ENCODE peak calls at places on chromosomes 16 and 17, in eight cellular contexts. D, W, E, R, Q, H, V and C are unnamed samples.

GRCh38 chr17:51610834-51611233 is 350.5 kb downstream of the UTP18 start:
- DNase-seq in D (no peak), W (no peak), E (no peak), R (no peak), Q (no peak), H (no peak), V (no peak), C (no peak)

GRCh38 chr17:78409191-78409621 is 30.8 kb downstream of the PGS1 start:
- DNase-seq in D (no peak), W (no peak), E (peak), R (no peak), Q (peak), H (no peak), V (no peak), C (peak)

GRCh38 chr17:64625541-64625940 is 36.6 kb downstream of the SMURF2 start:
- DNase-seq in D (no peak), W (no peak), E (no peak), R (no peak), Q (no peak), H (no peak), V (no peak), C (no peak)

GRCh38 chr16:73350707-73351452 is 303.0 kb upstream of the ZFHX3 start:
- DNase-seq in D (no peak), W (no peak), E (peak), R (no peak), Q (no peak), H (no peak), V (no peak), C (no peak)

GRCh38 chr16:73713817-73714495 is 582.7 kb upstream of the PSMD7 start:
- DNase-seq in D (no peak), W (no peak), E (no peak), R (no peak), Q (peak), H (no peak), V (no peak), C (no peak)

GRCh38 chr16:53775106-53775820 is 71.3 kb downstream of the FTO start:
- DNase-seq in D (no peak), W (no peak), E (no peak), R (no peak), Q (no peak), H (peak), V (no peak), C (no peak)

GRCh38 chr17:19384723-19385391 is 2.1 kb downstream of the MFAP4 start:
- DNase-seq in D (no peak), W (peak), E (peak), R (no peak), Q (peak), H (no peak), V (no peak), C (no peak)

GRCh38 chr17:63222655-63223054 is 223.5 kb downstream of the CYB561 start:
- DNase-seq in D (no peak), W (no peak), E (no peak), R (no peak), Q (peak), H (no peak), V (no peak), C (no peak)

GRCh38 chr17:50256826-50257573 is 17.3 kb upstream of the TMEM92 start:
- DNase-seq in D (no peak), W (no peak), E (no peak), R (no peak), Q (no peak), H (no peak), V (no peak), C (no peak)

GRCh38 chr17:81842725-81843504 is 8.1 kb upstream of the PPP1R27 start:
- DNase-seq in D (no peak), W (no peak), E (peak), R (no peak), Q (no peak), H (no peak), V (peak), C (no peak)

GRCh38 chr16:49635009-49635350 is 220.9 kb downstream of the ZNF423 start:
- DNase-seq in D (no peak), W (no peak), E (no peak), R (no peak), Q (no peak), H (no peak), V (peak), C (no peak)

GRCh38 chr16:48246066-48246465 is 1.3 kb downstream of the ABCC11 start:
- DNase-seq in D (no peak), W (no peak), E (no peak), R (no peak), Q (no peak), H (no peak), V (no peak), C (no peak)

GRCh38 chr17:16215273-16215964 is at the start of gene NCOR1:
- DNase-seq in D (peak), W (peak), E (peak), R (peak), Q (peak), H (peak), V (peak), C (peak)
- TF ChIP-seq CTCF in D (no peak), W (peak), E (peak), R (no peak), Q (peak), H (peak), V (peak), C (no peak)

GRCh38 chr16:3444032-3444388 is 530 bp downstream of the NAA60 start:
- DNase-seq in D (no peak), W (no peak), E (no peak), R (no peak), Q (peak), H (no peak), V (no peak), C (no peak)
- TF ChIP-seq CTCF in D (no peak), W (no peak), E (no peak), R (no peak), Q (no peak), H (no peak), V (peak), C (no peak)

DNA sequence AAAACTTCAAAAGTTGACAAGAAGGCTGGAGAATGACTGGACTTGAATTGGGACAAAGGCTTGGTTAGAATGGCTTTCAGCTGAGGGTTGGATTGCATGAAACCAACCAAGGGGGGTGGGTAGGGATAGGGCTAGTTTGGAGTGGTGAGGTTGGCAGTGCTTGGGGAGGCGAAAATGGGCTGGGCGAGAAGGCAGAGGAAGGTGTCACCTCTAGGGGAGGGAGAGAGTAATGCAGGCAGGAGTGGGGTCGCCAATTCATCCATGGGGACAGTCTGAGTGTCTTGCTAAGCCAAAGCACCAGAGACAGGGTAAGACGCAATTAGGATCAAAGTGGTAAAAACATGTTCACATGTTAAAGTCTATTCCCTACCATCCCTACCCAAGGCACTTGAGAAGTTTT is 6.2 kb upstream of the DNAH2 start:
- DNase-seq in D (no peak), W (no peak), E (no peak), R (no peak), Q (no peak), H (no peak), V (no peak), C (no peak)
- TF ChIP-seq CTCF in D (no peak), W (no peak), E (no peak), R (no peak), Q (peak), H (no peak), V (peak), C (no peak)

DNA sequence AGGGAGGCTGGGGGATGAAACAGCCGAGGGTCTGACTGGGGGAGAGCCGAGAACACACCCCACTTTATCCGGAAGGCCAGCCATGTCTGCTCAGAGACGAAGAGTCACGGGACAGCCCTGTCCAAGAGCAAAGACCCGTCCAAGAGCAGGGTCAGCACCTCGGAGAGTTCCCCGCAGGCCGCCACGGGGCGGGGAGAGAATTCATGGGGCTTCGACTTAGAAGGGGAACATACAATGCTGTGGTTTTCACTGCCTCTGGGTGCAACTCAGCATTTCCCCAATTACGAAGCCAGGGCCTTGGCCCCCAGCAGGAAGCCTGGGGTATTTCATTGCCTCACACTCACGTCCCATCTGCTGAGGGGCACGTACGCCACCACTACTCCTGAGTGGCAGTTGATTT is 59.3 kb downstream of the JPH3 start:
- DNase-seq in D (peak), W (no peak), E (no peak), R (no peak), Q (peak), H (peak), V (peak), C (no peak)
- TF ChIP-seq CTCF in D (no peak), W (no peak), E (no peak), R (no peak), Q (no peak), H (no peak), V (no peak), C (no peak)

GRCh38 chr17:72566671-72567484 is 446.1 kb downstream of the SOX9 start:
- DNase-seq in D (no peak), W (no peak), E (no peak), R (no peak), Q (no peak), H (no peak), V (no peak), C (no peak)
- TF ChIP-seq CTCF in D (no peak), W (no peak), E (no peak), R (no peak), Q (no peak), H (no peak), V (no peak), C (no peak)

DNA sequence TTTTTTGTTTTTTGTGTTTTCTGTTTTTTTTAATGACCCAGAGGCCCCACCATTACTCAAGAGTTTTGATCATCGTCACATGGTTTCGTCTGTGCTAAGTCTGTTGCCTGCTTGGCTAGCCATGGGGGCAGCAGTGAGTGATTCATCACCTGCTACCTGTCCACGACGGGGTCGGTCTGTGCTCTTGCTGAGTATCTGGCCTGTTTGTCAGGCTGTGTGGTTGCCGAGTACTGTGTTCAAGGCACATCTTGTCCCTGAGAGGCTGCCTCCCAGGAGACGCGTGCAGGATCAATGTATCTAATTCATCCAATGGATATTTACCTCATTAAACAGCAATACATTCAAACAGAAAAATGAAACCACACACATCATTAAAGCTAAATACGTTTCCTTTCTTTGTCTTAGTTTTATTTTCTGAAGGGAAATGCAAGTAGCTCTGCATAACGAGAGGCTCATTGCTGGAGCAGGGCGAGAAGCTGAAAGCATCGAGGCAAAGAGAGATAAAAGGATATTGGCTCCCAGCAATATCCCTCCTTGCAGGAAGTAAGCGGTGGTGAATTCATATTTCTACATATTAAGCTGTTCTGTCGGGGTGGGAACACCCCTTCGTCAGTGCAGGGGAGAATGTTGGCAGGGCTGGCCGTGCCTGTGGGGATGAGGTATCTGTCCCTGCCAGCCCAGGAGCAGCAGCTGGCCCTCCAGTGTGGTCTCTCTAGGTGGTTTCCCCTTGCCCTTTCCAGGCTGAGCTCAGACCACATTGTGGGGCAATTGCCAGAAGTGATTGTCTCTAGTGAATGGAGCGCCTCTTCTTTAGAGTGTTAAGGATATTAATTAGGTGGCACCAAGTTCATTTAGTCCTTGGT is 166.2 kb upstream of the ASIC2 start:
- DNase-seq in D (no peak), W (no peak), E (no peak), R (no peak), Q (no peak), H (no peak), V (no peak), C (no peak)
- TF ChIP-seq CTCF in D (no peak), W (no peak), E (no peak), R (no peak), Q (no peak), H (no peak), V (no peak), C (no peak)

GRCh38 chr16:1780677-1781072 is 1.7 kb downstream of the SPSB3 start:
- DNase-seq in D (no peak), W (no peak), E (no peak), R (no peak), Q (no peak), H (no peak), V (no peak), C (no peak)

GRCh38 chr16:1779741-1780676 is 2.4 kb downstream of the SPSB3 start:
- DNase-seq in D (no peak), W (no peak), E (peak), R (no peak), Q (no peak), H (no peak), V (no peak), C (no peak)

GRCh38 chr16:1778200-1779179 is 3.9 kb downstream of the SPSB3 start:
- DNase-seq in D (no peak), W (no peak), E (peak), R (no peak), Q (no peak), H (no peak), V (no peak), C (no peak)

GRCh38 chr16:1777375-1778199 is 4.7 kb upstream of the MRPS34 start:
- DNase-seq in D (no peak), W (no peak), E (peak), R (no peak), Q (no peak), H (no peak), V (no peak), C (no peak)

GRCh38 chr16:1779234-1779701 is 3.1 kb downstream of the SPSB3 start:
- DNase-seq in D (no peak), W (no peak), E (peak), R (no peak), Q (no peak), H (no peak), V (no peak), C (no peak)
- TF ChIP-seq CTCF in D (no peak), W (no peak), E (no peak), R (no peak), Q (no peak), H (no peak), V (no peak), C (no peak)

GRCh38 chr16:71442041-71442440 is at the start of gene TLE7:
- DNase-seq in D (no peak), W (no peak), E (no peak), R (no peak), Q (no peak), H (no peak), V (peak), C (no peak)

GRCh38 chr16:71439531-71439930 is 2.3 kb downstream of the TLE7 start:
- DNase-seq in D (no peak), W (no peak), E (no peak), R (no peak), Q (no peak), H (no peak), V (no peak), C (no peak)

GRCh38 chr16:71443714-71444113 is 1.9 kb upstream of the TLE7 start:
- DNase-seq in D (no peak), W (no peak), E (no peak), R (no peak), Q (no peak), H (no peak), V (peak), C (no peak)

GRCh38 chr16:71441348-71441781 is 489 bp downstream of the TLE7 start:
- DNase-seq in D (peak), W (no peak), E (no peak), R (no peak), Q (no peak), H (peak), V (no peak), C (no peak)

DNA sequence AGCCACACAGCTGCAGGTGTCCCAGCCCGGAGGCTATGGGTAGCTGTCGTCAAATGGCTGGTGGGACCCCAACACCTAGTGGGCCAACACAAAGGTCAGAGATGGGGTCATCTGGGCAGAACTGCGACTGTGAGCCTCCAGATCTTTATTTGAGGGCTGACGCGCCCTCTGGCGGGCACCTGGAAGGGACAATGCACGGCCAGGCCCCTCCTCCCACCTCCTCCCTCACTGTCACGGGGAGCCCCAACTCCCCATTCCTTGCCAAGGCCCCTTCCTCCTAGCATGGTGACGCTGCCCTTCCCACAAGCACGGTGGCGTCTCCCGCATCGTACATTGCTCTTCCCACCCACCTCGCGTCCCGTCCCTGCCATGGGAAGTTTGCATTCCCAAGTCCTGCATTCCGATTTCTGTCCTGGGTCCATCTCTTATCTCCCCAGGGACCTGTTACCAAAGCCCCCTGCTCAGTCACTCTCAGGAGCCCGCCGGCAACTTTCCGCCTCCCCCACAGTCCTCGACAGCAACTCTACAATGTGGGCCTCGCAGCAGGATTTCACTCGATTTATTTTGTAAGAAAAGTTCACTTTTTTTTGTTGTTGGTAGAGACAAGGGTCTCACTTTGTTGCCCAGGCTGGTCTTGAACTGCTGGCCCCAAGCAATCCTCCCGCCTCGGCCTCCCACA is 1.0 kb downstream of the TLE7 start:
- DNase-seq in D (no peak), W (no peak), E (no peak), R (no peak), Q (no peak), H (no peak), V (no peak), C (no peak)
- TF ChIP-seq CTCF in D (no peak), W (no peak), E (no peak), R (no peak), Q (no peak), H (no peak), V (no peak), C (peak)

GRCh38 chr17:17706140-17707060 is 25.1 kb downstream of the RAI1 start:
- DNase-seq in D (no peak), W (no peak), E (peak), R (no peak), Q (no peak), H (no peak), V (no peak), C (no peak)
- TF ChIP-seq CTCF in D (no peak), W (no peak), E (no peak), R (no peak), Q (no peak), H (no peak), V (peak), C (no peak)

DNA sequence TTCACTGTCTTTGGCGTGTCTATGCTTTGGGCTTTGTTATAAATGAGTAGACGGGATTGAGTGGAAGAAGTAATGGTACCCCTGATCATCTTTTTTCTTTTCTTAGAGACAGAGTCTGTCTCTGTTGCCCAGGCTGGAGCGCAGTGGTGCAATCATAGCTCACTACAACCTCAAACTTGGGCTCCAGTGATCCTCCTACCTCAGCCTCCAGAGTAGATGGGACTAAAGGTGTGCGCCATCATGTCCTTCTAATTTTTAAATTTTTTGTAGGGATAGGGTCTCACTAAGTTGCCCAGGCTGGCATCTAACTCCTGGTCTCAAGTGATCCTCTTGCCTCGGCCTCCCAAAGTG is 14.9 kb upstream of the GPRC5B start:
- DNase-seq in D (no peak), W (no peak), E (no peak), R (no peak), Q (no peak), H (no peak), V (no peak), C (no peak)
- TF ChIP-seq CTCF in D (peak), W (no peak), E (no peak), R (no peak), Q (no peak), H (peak), V (peak), C (no peak)